ENCODE peak calls at places on chromosomes 7 and 10, in six cellular contexts. One of them, this sample, is unnamed. For H3K4me1, the result is how much of the 10 kb centered on the place peaks cover.

GRCh38 chr10:110456046-110456445 is 41.7 kb upstream of the DUSP5 start:
- DNase-seq in adrenal gland: no peak
- DNase-seq in heart right ventricle: no peak
- DNase-seq in A673: peak
- DNase-seq in naive thymus-derived CD4-positive, alpha-beta T cell: no peak
- DNase-seq in fibroblast of lung: no peak
- DNase-seq in this sample: peak

GRCh38 chr7:112157072-112157471 is 49.1 kb downstream of the DOCK4 start:
- DNase-seq in adrenal gland: no peak
- DNase-seq in heart right ventricle: no peak
- DNase-seq in A673: no peak
- DNase-seq in naive thymus-derived CD4-positive, alpha-beta T cell: no peak
- DNase-seq in fibroblast of lung: peak
- DNase-seq in this sample: no peak

GRCh38 chr7:37511852-37512377 is 63.3 kb upstream of the ELMO1 start:
- DNase-seq in adrenal gland: no peak
- DNase-seq in heart right ventricle: no peak
- DNase-seq in A673: no peak
- DNase-seq in naive thymus-derived CD4-positive, alpha-beta T cell: no peak
- DNase-seq in fibroblast of lung: no peak
- DNase-seq in this sample: no peak

GRCh38 chr7:102974366-102975236 is 61.8 kb downstream of the LRRC17 start:
- DNase-seq in adrenal gland: no peak
- DNase-seq in heart right ventricle: no peak
- DNase-seq in A673: peak
- DNase-seq in naive thymus-derived CD4-positive, alpha-beta T cell: no peak
- DNase-seq in fibroblast of lung: no peak
- DNase-seq in this sample: no peak

GRCh38 chr10:77974396-77975074 is 48.0 kb upstream of the DLG5 start:
- DNase-seq in adrenal gland: no peak
- DNase-seq in heart right ventricle: no peak
- DNase-seq in A673: peak
- DNase-seq in naive thymus-derived CD4-positive, alpha-beta T cell: no peak
- DNase-seq in fibroblast of lung: peak
- DNase-seq in this sample: peak

GRCh38 chr7:668139-668871 is 58.2 kb upstream of the DNAAF5 start:
- DNase-seq in adrenal gland: no peak
- DNase-seq in heart right ventricle: no peak
- DNase-seq in A673: no peak
- DNase-seq in naive thymus-derived CD4-positive, alpha-beta T cell: peak
- DNase-seq in fibroblast of lung: peak
- DNase-seq in this sample: peak

GRCh38 chr7:51162724-51163329 is 153.8 kb downstream of the COBL start:
- DNase-seq in adrenal gland: peak
- DNase-seq in heart right ventricle: no peak
- DNase-seq in A673: peak
- DNase-seq in naive thymus-derived CD4-positive, alpha-beta T cell: peak
- DNase-seq in fibroblast of lung: peak
- DNase-seq in this sample: peak

GRCh38 chr10:22479419-22479818 is 134.1 kb downstream of the SPAG6 start:
- DNase-seq in adrenal gland: no peak
- DNase-seq in heart right ventricle: peak
- DNase-seq in A673: peak
- DNase-seq in naive thymus-derived CD4-positive, alpha-beta T cell: no peak
- DNase-seq in fibroblast of lung: no peak
- DNase-seq in this sample: no peak

GRCh38 chr7:5477723-5478531 is 54.3 kb upstream of the TNRC18 start:
- DNase-seq in adrenal gland: no peak
- DNase-seq in heart right ventricle: no peak
- DNase-seq in A673: no peak
- DNase-seq in naive thymus-derived CD4-positive, alpha-beta T cell: no peak
- DNase-seq in fibroblast of lung: no peak
- DNase-seq in this sample: no peak

GRCh38 chr7:82175319-82175718 is 268.3 kb downstream of the CACNA2D1 start:
- DNase-seq in adrenal gland: no peak
- DNase-seq in heart right ventricle: no peak
- DNase-seq in A673: no peak
- DNase-seq in naive thymus-derived CD4-positive, alpha-beta T cell: no peak
- DNase-seq in fibroblast of lung: no peak
- DNase-seq in this sample: no peak

GRCh38 chr7:118372530-118372929 is 148.0 kb downstream of the ANKRD7 start:
- DNase-seq in adrenal gland: no peak
- DNase-seq in heart right ventricle: no peak
- DNase-seq in A673: peak
- DNase-seq in naive thymus-derived CD4-positive, alpha-beta T cell: no peak
- DNase-seq in fibroblast of lung: peak
- DNase-seq in this sample: no peak

GRCh38 chr7:130383187-130383980 is 3.1 kb downstream of the CPA1 start:
- DNase-seq in adrenal gland: no peak
- DNase-seq in heart right ventricle: no peak
- DNase-seq in A673: no peak
- DNase-seq in naive thymus-derived CD4-positive, alpha-beta T cell: no peak
- DNase-seq in fibroblast of lung: no peak
- DNase-seq in this sample: no peak

GRCh38 chr10:114285961-114286441 is 46.9 kb downstream of the VWA2 start:
- DNase-seq in adrenal gland: no peak
- DNase-seq in heart right ventricle: no peak
- DNase-seq in A673: no peak
- DNase-seq in naive thymus-derived CD4-positive, alpha-beta T cell: no peak
- DNase-seq in fibroblast of lung: no peak
- DNase-seq in this sample: no peak

GRCh38 chr7:107659666-107660065 is 962 bp upstream of the SLC26A4 start:
- DNase-seq in adrenal gland: no peak
- DNase-seq in heart right ventricle: no peak
- DNase-seq in A673: no peak
- DNase-seq in naive thymus-derived CD4-positive, alpha-beta T cell: no peak
- DNase-seq in fibroblast of lung: peak
- DNase-seq in this sample: no peak

GRCh38 chr7:77406421-77406820 is 9.7 kb downstream of the GSAP start:
- DNase-seq in adrenal gland: no peak
- DNase-seq in heart right ventricle: no peak
- DNase-seq in A673: no peak
- DNase-seq in naive thymus-derived CD4-positive, alpha-beta T cell: no peak
- DNase-seq in fibroblast of lung: no peak
- DNase-seq in this sample: no peak

GRCh38 chr10:80321183-80321582 is 31.7 kb upstream of the MAT1A start:
- DNase-seq in adrenal gland: no peak
- DNase-seq in heart right ventricle: no peak
- DNase-seq in A673: no peak
- DNase-seq in naive thymus-derived CD4-positive, alpha-beta T cell: no peak
- DNase-seq in fibroblast of lung: no peak
- DNase-seq in this sample: no peak

GRCh38 chr10:62893036-62893435 is 76.9 kb upstream of the EGR2 start:
- DNase-seq in adrenal gland: no peak
- DNase-seq in heart right ventricle: no peak
- DNase-seq in A673: no peak
- DNase-seq in naive thymus-derived CD4-positive, alpha-beta T cell: no peak
- DNase-seq in fibroblast of lung: no peak
- DNase-seq in this sample: no peak

GRCh38 chr10:33333260-33334169 is 952 bp downstream of the NRP1 start:
- DNase-seq in adrenal gland: no peak
- DNase-seq in heart right ventricle: no peak
- DNase-seq in A673: no peak
- DNase-seq in naive thymus-derived CD4-positive, alpha-beta T cell: no peak
- DNase-seq in fibroblast of lung: peak
- DNase-seq in this sample: peak

GRCh38 chr10:33330543-33331019 is 3.9 kb downstream of the NRP1 start:
- DNase-seq in adrenal gland: peak
- DNase-seq in heart right ventricle: peak
- DNase-seq in A673: peak
- DNase-seq in naive thymus-derived CD4-positive, alpha-beta T cell: peak
- DNase-seq in fibroblast of lung: peak
- DNase-seq in this sample: peak

GRCh38 chr10:33331020-33331557 is 3.4 kb downstream of the NRP1 start:
- DNase-seq in adrenal gland: no peak
- DNase-seq in heart right ventricle: no peak
- DNase-seq in A673: peak
- DNase-seq in naive thymus-derived CD4-positive, alpha-beta T cell: no peak
- DNase-seq in fibroblast of lung: peak
- DNase-seq in this sample: no peak

GRCh38 chr10:33334170-33334838 is at the start of gene NRP1:
- DNase-seq in adrenal gland: peak
- DNase-seq in heart right ventricle: peak
- DNase-seq in A673: peak
- DNase-seq in naive thymus-derived CD4-positive, alpha-beta T cell: peak
- DNase-seq in fibroblast of lung: peak
- DNase-seq in this sample: peak

DNA sequence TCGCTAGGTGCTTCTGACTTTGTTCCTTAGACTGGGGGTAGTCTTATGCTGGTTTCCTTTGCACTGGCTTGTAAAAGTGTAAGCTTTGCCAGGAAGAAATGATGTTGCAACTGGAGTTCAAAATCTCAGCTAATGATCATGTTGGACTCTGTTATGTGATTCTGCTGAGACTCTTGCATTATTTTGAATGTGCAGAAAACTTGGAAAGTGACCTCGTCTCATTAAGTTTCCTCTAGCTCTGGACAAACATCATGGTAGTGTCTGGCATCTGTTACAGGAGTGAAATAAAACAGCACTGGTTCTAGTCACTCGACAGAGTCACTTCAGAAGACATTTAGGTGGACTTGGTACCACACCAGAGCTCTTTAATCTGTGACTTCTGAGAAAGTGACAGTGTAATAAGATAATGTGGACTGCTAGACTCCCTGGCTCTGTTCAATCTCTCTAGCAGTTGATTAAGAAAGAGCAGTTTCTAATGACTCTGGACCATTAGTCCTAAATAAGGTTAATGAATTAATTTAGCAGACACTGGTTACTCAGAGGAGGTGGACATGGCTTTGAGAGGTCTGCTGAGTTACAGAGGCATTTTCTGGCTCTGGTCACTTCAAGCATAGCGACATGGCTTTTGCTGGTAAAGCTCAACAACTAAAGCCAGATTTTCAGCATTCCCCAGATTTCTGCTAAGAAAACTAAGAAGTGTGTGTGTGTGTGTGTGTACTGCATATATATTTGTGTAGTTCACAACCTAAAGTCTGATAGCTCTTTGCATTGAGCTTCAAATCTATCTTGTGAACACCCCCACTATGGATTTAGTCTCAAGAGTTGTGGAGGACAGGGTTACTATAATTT is 2.1 kb downstream of the NRP1 start:
- DNase-seq in adrenal gland: no peak
- DNase-seq in heart right ventricle: no peak
- DNase-seq in A673: no peak
- DNase-seq in naive thymus-derived CD4-positive, alpha-beta T cell: no peak
- DNase-seq in fibroblast of lung: peak
- DNase-seq in this sample: no peak
- H3K4me1 ChIP-seq in adrenal gland: under half
- H3K4me1 ChIP-seq in heart right ventricle: under half
- H3K4me1 ChIP-seq in A673: under half
- H3K4me1 ChIP-seq in naive thymus-derived CD4-positive, alpha-beta T cell: under half
- H3K4me1 ChIP-seq in fibroblast of lung: under half
- H3K4me1 ChIP-seq in this sample: under half

GRCh38 chr10:36141786-36142560 is 499.9 kb upstream of the FZD8 start:
- DNase-seq in adrenal gland: peak
- DNase-seq in heart right ventricle: no peak
- DNase-seq in A673: peak
- DNase-seq in naive thymus-derived CD4-positive, alpha-beta T cell: no peak
- DNase-seq in fibroblast of lung: no peak
- DNase-seq in this sample: no peak
- H3K4me1 ChIP-seq in adrenal gland: under half
- H3K4me1 ChIP-seq in heart right ventricle: under half
- H3K4me1 ChIP-seq in A673: under half
- H3K4me1 ChIP-seq in naive thymus-derived CD4-positive, alpha-beta T cell: under half
- H3K4me1 ChIP-seq in fibroblast of lung: under half
- H3K4me1 ChIP-seq in this sample: under half

DNA sequence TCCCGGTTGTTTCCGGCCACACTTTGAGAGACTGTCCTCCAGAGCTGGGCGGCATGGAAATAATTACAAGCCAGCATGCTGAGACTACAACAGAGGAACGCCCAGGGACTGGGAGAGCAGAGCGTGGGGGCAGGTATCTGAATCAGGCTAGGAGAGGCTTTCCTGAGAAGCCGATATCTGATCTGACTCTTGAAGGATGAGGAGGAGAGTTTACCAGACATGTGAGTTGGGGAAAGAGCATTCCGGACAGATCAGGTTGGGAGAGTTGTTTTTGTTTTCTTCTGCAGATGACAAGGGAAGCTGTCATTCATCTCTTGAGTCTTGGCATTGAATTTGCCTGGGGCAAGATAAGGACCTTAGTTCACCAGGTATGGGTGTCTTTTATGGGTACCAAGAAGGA is 35.9 kb downstream of the WBP1L start:
- DNase-seq in adrenal gland: no peak
- DNase-seq in heart right ventricle: no peak
- DNase-seq in A673: no peak
- DNase-seq in naive thymus-derived CD4-positive, alpha-beta T cell: no peak
- DNase-seq in fibroblast of lung: peak
- DNase-seq in this sample: no peak
- H3K4me1 ChIP-seq in adrenal gland: half or more
- H3K4me1 ChIP-seq in heart right ventricle: half or more
- H3K4me1 ChIP-seq in A673: under half
- H3K4me1 ChIP-seq in naive thymus-derived CD4-positive, alpha-beta T cell: under half
- H3K4me1 ChIP-seq in fibroblast of lung: under half
- H3K4me1 ChIP-seq in this sample: under half

GRCh38 chr10:58351616-58352578 is 17.1 kb downstream of the UBE2D1 start:
- DNase-seq in adrenal gland: no peak
- DNase-seq in heart right ventricle: no peak
- DNase-seq in A673: no peak
- DNase-seq in naive thymus-derived CD4-positive, alpha-beta T cell: no peak
- DNase-seq in fibroblast of lung: no peak
- DNase-seq in this sample: no peak

GRCh38 chr10:58350023-58350422 is 15.2 kb downstream of the UBE2D1 start:
- DNase-seq in adrenal gland: no peak
- DNase-seq in heart right ventricle: no peak
- DNase-seq in A673: no peak
- DNase-seq in naive thymus-derived CD4-positive, alpha-beta T cell: no peak
- DNase-seq in fibroblast of lung: no peak
- DNase-seq in this sample: no peak

GRCh38 chr10:58352956-58353610 is 18.3 kb downstream of the UBE2D1 start:
- DNase-seq in adrenal gland: no peak
- DNase-seq in heart right ventricle: no peak
- DNase-seq in A673: no peak
- DNase-seq in naive thymus-derived CD4-positive, alpha-beta T cell: no peak
- DNase-seq in fibroblast of lung: peak
- DNase-seq in this sample: no peak

GRCh38 chr10:58348571-58349033 is 13.8 kb downstream of the UBE2D1 start:
- DNase-seq in adrenal gland: no peak
- DNase-seq in heart right ventricle: no peak
- DNase-seq in A673: no peak
- DNase-seq in naive thymus-derived CD4-positive, alpha-beta T cell: no peak
- DNase-seq in fibroblast of lung: no peak
- DNase-seq in this sample: no peak

DNA sequence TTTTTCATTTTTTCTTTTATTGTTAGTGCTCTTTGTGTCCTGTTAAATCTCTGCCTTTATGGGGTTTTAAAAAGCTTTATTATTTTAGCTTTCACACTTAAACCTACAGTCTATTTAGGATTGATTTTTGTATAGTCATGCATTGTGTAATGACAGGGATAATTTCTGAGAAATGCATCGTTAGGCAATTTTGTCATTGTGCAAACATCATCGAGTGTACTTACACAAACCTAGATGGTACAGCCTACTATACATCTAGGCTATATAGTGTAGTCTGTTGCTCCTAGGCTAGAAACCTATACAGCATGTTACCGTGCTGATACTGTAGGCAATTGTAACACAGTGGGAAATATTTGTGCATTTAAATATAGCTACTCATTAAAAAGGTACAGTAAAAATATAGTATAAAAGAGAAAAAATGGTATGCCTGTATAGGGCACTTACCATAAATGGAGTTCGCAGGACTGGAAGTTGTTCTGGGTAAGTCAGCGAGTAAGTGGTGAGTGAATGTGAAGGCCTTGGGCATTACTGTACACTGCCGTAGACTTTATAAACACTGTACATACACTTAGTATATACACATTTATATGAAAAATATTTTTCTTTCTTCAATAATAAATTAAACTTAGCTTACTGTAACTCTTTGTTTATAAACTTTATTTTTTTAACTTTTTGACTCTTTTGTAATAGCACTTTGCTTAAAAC is 16.0 kb downstream of the UBE2D1 start:
- DNase-seq in adrenal gland: no peak
- DNase-seq in heart right ventricle: no peak
- DNase-seq in A673: no peak
- DNase-seq in naive thymus-derived CD4-positive, alpha-beta T cell: no peak
- DNase-seq in fibroblast of lung: no peak
- DNase-seq in this sample: no peak
- H3K4me1 ChIP-seq in adrenal gland: under half
- H3K4me1 ChIP-seq in heart right ventricle: half or more
- H3K4me1 ChIP-seq in A673: under half
- H3K4me1 ChIP-seq in naive thymus-derived CD4-positive, alpha-beta T cell: under half
- H3K4me1 ChIP-seq in fibroblast of lung: under half
- H3K4me1 ChIP-seq in this sample: under half

This sample was measured in transverse colon.